ENCODE peak calls at places on chromosomes 11 and 22, in ten cellular contexts. One of them, this sample, is unnamed.

GRCh38 chr22:36901411-36902142 is 11.9 kb upstream of the CSF2RB start:
- DNase-seq in effector memory CD4-positive, alpha-beta T cell: no peak
- DNase-seq in A172: no peak
- DNase-seq in pancreas: no peak
- DNase-seq in Peyer's patch: no peak
- DNase-seq in H4: no peak
- DNase-seq in HEK293T: no peak
- DNase-seq in activated B cell treated with CpG ODN at 0.5 μM for 24 hours: no peak
- DNase-seq in dorsolateral prefrontal cortex: no peak
- DNase-seq in smooth muscle cell of the brain vasculature: no peak
- DNase-seq in this sample: no peak

GRCh38 chr11:129846508-129847335 is 31.1 kb downstream of the TMEM45B start:
- DNase-seq in effector memory CD4-positive, alpha-beta T cell: no peak
- DNase-seq in A172: peak; percentile 85
- DNase-seq in pancreas: no peak
- DNase-seq in Peyer's patch: no peak
- DNase-seq in H4: peak; percentile 98
- DNase-seq in HEK293T: no peak
- DNase-seq in activated B cell treated with CpG ODN at 0.5 μM for 24 hours: no peak
- DNase-seq in dorsolateral prefrontal cortex: no peak
- DNase-seq in smooth muscle cell of the brain vasculature: peak; percentile 51
- DNase-seq in this sample: peak; percentile 91

GRCh38 chr11:44748606-44749005 is 21.8 kb downstream of the TSPAN18 start:
- DNase-seq in effector memory CD4-positive, alpha-beta T cell: no peak
- DNase-seq in A172: no peak
- DNase-seq in pancreas: no peak
- DNase-seq in Peyer's patch: no peak
- DNase-seq in H4: no peak
- DNase-seq in HEK293T: no peak
- DNase-seq in activated B cell treated with CpG ODN at 0.5 μM for 24 hours: no peak
- DNase-seq in dorsolateral prefrontal cortex: no peak
- DNase-seq in smooth muscle cell of the brain vasculature: no peak
- DNase-seq in this sample: no peak

GRCh38 chr11:96576383-96576782 is 186.6 kb downstream of the JRKL start:
- DNase-seq in effector memory CD4-positive, alpha-beta T cell: no peak
- DNase-seq in A172: no peak
- DNase-seq in pancreas: no peak
- DNase-seq in Peyer's patch: no peak
- DNase-seq in H4: no peak
- DNase-seq in HEK293T: no peak
- DNase-seq in activated B cell treated with CpG ODN at 0.5 μM for 24 hours: no peak
- DNase-seq in dorsolateral prefrontal cortex: no peak
- DNase-seq in smooth muscle cell of the brain vasculature: no peak
- DNase-seq in this sample: no peak

GRCh38 chr11:78338138-78338537 is 79.5 kb downstream of the GAB2 start:
- DNase-seq in effector memory CD4-positive, alpha-beta T cell: no peak
- DNase-seq in A172: no peak
- DNase-seq in pancreas: no peak
- DNase-seq in Peyer's patch: no peak
- DNase-seq in H4: no peak
- DNase-seq in HEK293T: no peak
- DNase-seq in activated B cell treated with CpG ODN at 0.5 μM for 24 hours: no peak
- DNase-seq in dorsolateral prefrontal cortex: no peak
- DNase-seq in smooth muscle cell of the brain vasculature: no peak
- DNase-seq in this sample: peak; percentile 62

GRCh38 chr22:44919691-44920090 is 90.1 kb downstream of the PHF21B start:
- DNase-seq in effector memory CD4-positive, alpha-beta T cell: no peak
- DNase-seq in A172: no peak
- DNase-seq in pancreas: peak; percentile 35
- DNase-seq in Peyer's patch: no peak
- DNase-seq in H4: no peak
- DNase-seq in HEK293T: no peak
- DNase-seq in activated B cell treated with CpG ODN at 0.5 μM for 24 hours: no peak
- DNase-seq in dorsolateral prefrontal cortex: no peak
- DNase-seq in smooth muscle cell of the brain vasculature: no peak
- DNase-seq in this sample: no peak

GRCh38 chr11:126468102-126468521 is 112.6 kb downstream of the ST3GAL4 start:
- DNase-seq in effector memory CD4-positive, alpha-beta T cell: no peak
- DNase-seq in A172: peak; percentile 19
- DNase-seq in pancreas: no peak
- DNase-seq in Peyer's patch: no peak
- DNase-seq in H4: no peak
- DNase-seq in HEK293T: no peak
- DNase-seq in activated B cell treated with CpG ODN at 0.5 μM for 24 hours: no peak
- DNase-seq in dorsolateral prefrontal cortex: no peak
- DNase-seq in smooth muscle cell of the brain vasculature: peak; percentile 35
- DNase-seq in this sample: no peak

GRCh38 chr11:3021125-3021524 is 29.0 kb upstream of the NAP1L4 start:
- DNase-seq in effector memory CD4-positive, alpha-beta T cell: no peak
- DNase-seq in A172: peak; percentile 46
- DNase-seq in pancreas: peak; percentile 68
- DNase-seq in Peyer's patch: peak; percentile 63
- DNase-seq in H4: peak; percentile 42
- DNase-seq in HEK293T: peak; percentile 53
- DNase-seq in activated B cell treated with CpG ODN at 0.5 μM for 24 hours: no peak
- DNase-seq in dorsolateral prefrontal cortex: peak; percentile 43
- DNase-seq in smooth muscle cell of the brain vasculature: no peak
- DNase-seq in this sample: peak; percentile 55

GRCh38 chr11:94185387-94186084 is 56.9 kb downstream of the PANX1 start:
- DNase-seq in effector memory CD4-positive, alpha-beta T cell: no peak
- DNase-seq in A172: no peak
- DNase-seq in pancreas: no peak
- DNase-seq in Peyer's patch: no peak
- DNase-seq in H4: no peak
- DNase-seq in HEK293T: no peak
- DNase-seq in activated B cell treated with CpG ODN at 0.5 μM for 24 hours: no peak
- DNase-seq in dorsolateral prefrontal cortex: no peak
- DNase-seq in smooth muscle cell of the brain vasculature: no peak
- DNase-seq in this sample: no peak

GRCh38 chr11:8814209-8814922 is 96.6 kb upstream of the AKIP1 start:
- DNase-seq in effector memory CD4-positive, alpha-beta T cell: no peak
- DNase-seq in A172: peak; percentile 62
- DNase-seq in pancreas: no peak
- DNase-seq in Peyer's patch: no peak
- DNase-seq in H4: peak; percentile 58
- DNase-seq in HEK293T: no peak
- DNase-seq in activated B cell treated with CpG ODN at 0.5 μM for 24 hours: no peak
- DNase-seq in dorsolateral prefrontal cortex: no peak
- DNase-seq in smooth muscle cell of the brain vasculature: no peak
- DNase-seq in this sample: peak; percentile 43

GRCh38 chr22:42977574-42977973 is 37.4 kb downstream of the PACSIN2 start:
- DNase-seq in effector memory CD4-positive, alpha-beta T cell: no peak
- DNase-seq in A172: no peak
- DNase-seq in pancreas: no peak
- DNase-seq in Peyer's patch: no peak
- DNase-seq in H4: no peak
- DNase-seq in HEK293T: no peak
- DNase-seq in activated B cell treated with CpG ODN at 0.5 μM for 24 hours: no peak
- DNase-seq in dorsolateral prefrontal cortex: no peak
- DNase-seq in smooth muscle cell of the brain vasculature: no peak
- DNase-seq in this sample: no peak

GRCh38 chr11:102950622-102951081 is 4.9 kb downstream of the MMP13 start:
- DNase-seq in effector memory CD4-positive, alpha-beta T cell: no peak
- DNase-seq in A172: no peak
- DNase-seq in pancreas: no peak
- DNase-seq in Peyer's patch: no peak
- DNase-seq in H4: no peak
- DNase-seq in HEK293T: no peak
- DNase-seq in activated B cell treated with CpG ODN at 0.5 μM for 24 hours: no peak
- DNase-seq in dorsolateral prefrontal cortex: no peak
- DNase-seq in smooth muscle cell of the brain vasculature: no peak
- DNase-seq in this sample: peak; percentile 46

GRCh38 chr11:66186470-66186869 is 82.0 kb upstream of the RAB1B start:
- DNase-seq in effector memory CD4-positive, alpha-beta T cell: no peak
- DNase-seq in A172: no peak
- DNase-seq in pancreas: no peak
- DNase-seq in Peyer's patch: no peak
- DNase-seq in H4: no peak
- DNase-seq in HEK293T: no peak
- DNase-seq in activated B cell treated with CpG ODN at 0.5 μM for 24 hours: no peak
- DNase-seq in dorsolateral prefrontal cortex: no peak
- DNase-seq in smooth muscle cell of the brain vasculature: no peak
- DNase-seq in this sample: no peak

GRCh38 chr11:6612816-6613136 is 760 bp upstream of the TAF10 start:
- DNase-seq in effector memory CD4-positive, alpha-beta T cell: no peak
- DNase-seq in A172: no peak
- DNase-seq in pancreas: no peak
- DNase-seq in Peyer's patch: peak; percentile 64
- DNase-seq in H4: no peak
- DNase-seq in HEK293T: no peak
- DNase-seq in activated B cell treated with CpG ODN at 0.5 μM for 24 hours: no peak
- DNase-seq in dorsolateral prefrontal cortex: no peak
- DNase-seq in smooth muscle cell of the brain vasculature: no peak
- DNase-seq in this sample: peak; percentile 88

GRCh38 chr11:57751676-57752253 is at the start of gene BTBD18:
- DNase-seq in effector memory CD4-positive, alpha-beta T cell: no peak
- DNase-seq in A172: peak; percentile 34
- DNase-seq in pancreas: no peak
- DNase-seq in Peyer's patch: no peak
- DNase-seq in H4: peak; percentile 34
- DNase-seq in HEK293T: peak; percentile 46
- DNase-seq in activated B cell treated with CpG ODN at 0.5 μM for 24 hours: no peak
- DNase-seq in dorsolateral prefrontal cortex: no peak
- DNase-seq in smooth muscle cell of the brain vasculature: no peak
- DNase-seq in this sample: peak; percentile 76

GRCh38 chr11:72833083-72833733 is 19.0 kb downstream of the ATG16L2 start:
- DNase-seq in effector memory CD4-positive, alpha-beta T cell: no peak
- DNase-seq in A172: no peak
- DNase-seq in pancreas: no peak
- DNase-seq in Peyer's patch: no peak
- DNase-seq in H4: no peak
- DNase-seq in HEK293T: no peak
- DNase-seq in activated B cell treated with CpG ODN at 0.5 μM for 24 hours: no peak
- DNase-seq in dorsolateral prefrontal cortex: no peak
- DNase-seq in smooth muscle cell of the brain vasculature: no peak
- DNase-seq in this sample: no peak

This sample was measured in DMS53.